ENCODE peak calls at places on chromosomes 3 and 15, in seven cellular contexts. One of them, this sample, is unnamed.

GRCh38 chr3:38039101-38039898 is at the start of gene DLEC1:
- DNase-seq in cardiac muscle cell: peak; percentile 51
- DNase-seq in BJ: no peak
- DNase-seq in SHP77: no peak
- DNase-seq in NK-92 treated with Interleukin-12 subunit alpha and Interleukin-12 subunit beta, amount 100 ng/mL, for 24 hours: peak; percentile 8
- DNase-seq in CD8-positive, alpha-beta memory T cell: peak; percentile 84
- DNase-seq in HFFc6: peak; percentile 51
- DNase-seq in this sample: peak; percentile 75

GRCh38 chr3:65672876-65673815 is 365.6 kb downstream of the MAGI1 start:
- DNase-seq in HFFc6: peak; percentile 21
- DNase-seq in CD8-positive, alpha-beta memory T cell: no peak
- DNase-seq in BJ: no peak
- DNase-seq in NK-92 treated with Interleukin-12 subunit alpha and Interleukin-12 subunit beta, amount 100 ng/mL, for 24 hours: peak; percentile 0
- DNase-seq in cardiac muscle cell: peak; percentile 75
- DNase-seq in SHP77: peak; percentile 1
- DNase-seq in this sample: no peak

GRCh38 chr3:184726497-184726896 is 14.6 kb upstream of the MAGEF1 start:
- DNase-seq in HFFc6: no peak
- DNase-seq in SHP77: no peak
- DNase-seq in CD8-positive, alpha-beta memory T cell: no peak
- DNase-seq in BJ: no peak
- DNase-seq in cardiac muscle cell: no peak
- DNase-seq in NK-92 treated with Interleukin-12 subunit alpha and Interleukin-12 subunit beta, amount 100 ng/mL, for 24 hours: no peak
- DNase-seq in this sample: no peak

GRCh38 chr3:67509471-67510075 is 144.8 kb downstream of the SUCLG2 start:
- DNase-seq in HFFc6: no peak
- DNase-seq in BJ: no peak
- DNase-seq in NK-92 treated with Interleukin-12 subunit alpha and Interleukin-12 subunit beta, amount 100 ng/mL, for 24 hours: no peak
- DNase-seq in cardiac muscle cell: no peak
- DNase-seq in CD8-positive, alpha-beta memory T cell: no peak
- DNase-seq in SHP77: no peak
- DNase-seq in this sample: no peak

GRCh38 chr15:39787479-39787878 is 4.8 kb upstream of the FSIP1 start:
- DNase-seq in CD8-positive, alpha-beta memory T cell: no peak
- DNase-seq in cardiac muscle cell: no peak
- DNase-seq in HFFc6: no peak
- DNase-seq in BJ: no peak
- DNase-seq in SHP77: no peak
- DNase-seq in NK-92 treated with Interleukin-12 subunit alpha and Interleukin-12 subunit beta, amount 100 ng/mL, for 24 hours: no peak
- DNase-seq in this sample: no peak

GRCh38 chr15:91472316-91472756 is 372.3 kb downstream of the SV2B start:
- DNase-seq in HFFc6: no peak
- DNase-seq in cardiac muscle cell: no peak
- DNase-seq in NK-92 treated with Interleukin-12 subunit alpha and Interleukin-12 subunit beta, amount 100 ng/mL, for 24 hours: no peak
- DNase-seq in BJ: no peak
- DNase-seq in SHP77: no peak
- DNase-seq in CD8-positive, alpha-beta memory T cell: peak; percentile 54
- DNase-seq in this sample: no peak

GRCh38 chr15:69807752-69808151 is 290.0 kb downstream of the TLE3 start:
- DNase-seq in CD8-positive, alpha-beta memory T cell: no peak
- DNase-seq in HFFc6: peak; percentile 18
- DNase-seq in cardiac muscle cell: no peak
- DNase-seq in BJ: no peak
- DNase-seq in NK-92 treated with Interleukin-12 subunit alpha and Interleukin-12 subunit beta, amount 100 ng/mL, for 24 hours: peak; percentile 16
- DNase-seq in SHP77: no peak
- DNase-seq in this sample: no peak

GRCh38 chr15:63344737-63345390 is 36.8 kb downstream of the CA12 start:
- DNase-seq in cardiac muscle cell: no peak
- DNase-seq in HFFc6: peak; percentile 73
- DNase-seq in SHP77: no peak
- DNase-seq in CD8-positive, alpha-beta memory T cell: no peak
- DNase-seq in NK-92 treated with Interleukin-12 subunit alpha and Interleukin-12 subunit beta, amount 100 ng/mL, for 24 hours: peak; percentile 7
- DNase-seq in BJ: no peak
- DNase-seq in this sample: no peak

GRCh38 chr3:178714971-178715832 is 179.0 kb downstream of the KCNMB2 start:
- DNase-seq in SHP77: no peak
- DNase-seq in BJ: no peak
- DNase-seq in NK-92 treated with Interleukin-12 subunit alpha and Interleukin-12 subunit beta, amount 100 ng/mL, for 24 hours: no peak
- DNase-seq in HFFc6: no peak
- DNase-seq in CD8-positive, alpha-beta memory T cell: no peak
- DNase-seq in cardiac muscle cell: no peak
- DNase-seq in this sample: no peak

GRCh38 chr3:53347261-53348064 is at the start of gene DCP1A:
- DNase-seq in CD8-positive, alpha-beta memory T cell: peak; percentile 95
- DNase-seq in NK-92 treated with Interleukin-12 subunit alpha and Interleukin-12 subunit beta, amount 100 ng/mL, for 24 hours: peak; percentile 82
- DNase-seq in BJ: peak; percentile 71
- DNase-seq in cardiac muscle cell: peak; percentile 97
- DNase-seq in HFFc6: peak; percentile 93
- DNase-seq in SHP77: peak; percentile 93
- DNase-seq in this sample: peak; percentile 97

GRCh38 chr15:52481915-52482314 is 46.8 kb downstream of the MYO5A start:
- DNase-seq in NK-92 treated with Interleukin-12 subunit alpha and Interleukin-12 subunit beta, amount 100 ng/mL, for 24 hours: no peak
- DNase-seq in SHP77: no peak
- DNase-seq in CD8-positive, alpha-beta memory T cell: peak; percentile 87
- DNase-seq in HFFc6: peak; percentile 86
- DNase-seq in BJ: peak; percentile 56
- DNase-seq in cardiac muscle cell: no peak
- DNase-seq in this sample: peak; percentile 33

GRCh38 chr15:77546050-77546501 is 86.6 kb downstream of the LINGO1 start:
- DNase-seq in cardiac muscle cell: peak; percentile 64
- DNase-seq in HFFc6: peak; percentile 63
- DNase-seq in CD8-positive, alpha-beta memory T cell: no peak
- DNase-seq in SHP77: no peak
- DNase-seq in NK-92 treated with Interleukin-12 subunit alpha and Interleukin-12 subunit beta, amount 100 ng/mL, for 24 hours: peak; percentile 42
- DNase-seq in BJ: no peak
- DNase-seq in this sample: no peak

GRCh38 chr3:113953677-113954076 is 5.9 kb downstream of the ZDHHC23 start:
- DNase-seq in NK-92 treated with Interleukin-12 subunit alpha and Interleukin-12 subunit beta, amount 100 ng/mL, for 24 hours: no peak
- DNase-seq in SHP77: no peak
- DNase-seq in cardiac muscle cell: no peak
- DNase-seq in BJ: no peak
- DNase-seq in CD8-positive, alpha-beta memory T cell: no peak
- DNase-seq in HFFc6: no peak
- DNase-seq in this sample: no peak

GRCh38 chr3:114872588-114872987 is 274.5 kb downstream of the ZBTB20 start:
- DNase-seq in SHP77: no peak
- DNase-seq in NK-92 treated with Interleukin-12 subunit alpha and Interleukin-12 subunit beta, amount 100 ng/mL, for 24 hours: no peak
- DNase-seq in cardiac muscle cell: no peak
- DNase-seq in BJ: no peak
- DNase-seq in CD8-positive, alpha-beta memory T cell: no peak
- DNase-seq in HFFc6: no peak
- DNase-seq in this sample: no peak

GRCh38 chr15:49313650-49314049 is 109.4 kb upstream of the FGF7 start:
- DNase-seq in CD8-positive, alpha-beta memory T cell: no peak
- DNase-seq in NK-92 treated with Interleukin-12 subunit alpha and Interleukin-12 subunit beta, amount 100 ng/mL, for 24 hours: no peak
- DNase-seq in cardiac muscle cell: no peak
- DNase-seq in HFFc6: peak; percentile 82
- DNase-seq in SHP77: no peak
- DNase-seq in BJ: peak; percentile 78
- DNase-seq in this sample: no peak

GRCh38 chr3:141455603-141456327 is 31.1 kb upstream of the RASA2 start:
- DNase-seq in NK-92 treated with Interleukin-12 subunit alpha and Interleukin-12 subunit beta, amount 100 ng/mL, for 24 hours: no peak
- DNase-seq in BJ: no peak
- DNase-seq in HFFc6: no peak
- DNase-seq in cardiac muscle cell: no peak
- DNase-seq in CD8-positive, alpha-beta memory T cell: no peak
- DNase-seq in SHP77: no peak
- DNase-seq in this sample: no peak

GRCh38 chr3:43259626-43260025 is 26.7 kb upstream of the SNRK start:
- DNase-seq in cardiac muscle cell: no peak
- DNase-seq in HFFc6: no peak
- DNase-seq in CD8-positive, alpha-beta memory T cell: no peak
- DNase-seq in NK-92 treated with Interleukin-12 subunit alpha and Interleukin-12 subunit beta, amount 100 ng/mL, for 24 hours: no peak
- DNase-seq in BJ: no peak
- DNase-seq in SHP77: no peak
- DNase-seq in this sample: no peak

GRCh38 chr15:56468271-56468912 is 3.5 kb upstream of the MNS1 start:
- DNase-seq in HFFc6: no peak
- DNase-seq in NK-92 treated with Interleukin-12 subunit alpha and Interleukin-12 subunit beta, amount 100 ng/mL, for 24 hours: no peak
- DNase-seq in SHP77: no peak
- DNase-seq in cardiac muscle cell: no peak
- DNase-seq in CD8-positive, alpha-beta memory T cell: peak; percentile 11
- DNase-seq in BJ: no peak
- DNase-seq in this sample: no peak

GRCh38 chr3:133600682-133601081 is 27.2 kb downstream of the CDV3 start:
- DNase-seq in NK-92 treated with Interleukin-12 subunit alpha and Interleukin-12 subunit beta, amount 100 ng/mL, for 24 hours: no peak
- DNase-seq in CD8-positive, alpha-beta memory T cell: no peak
- DNase-seq in cardiac muscle cell: no peak
- DNase-seq in HFFc6: no peak
- DNase-seq in BJ: no peak
- DNase-seq in SHP77: no peak
- DNase-seq in this sample: no peak

GRCh38 chr3:55522077-55522476 is 35.0 kb upstream of the WNT5A start:
- DNase-seq in SHP77: no peak
- DNase-seq in NK-92 treated with Interleukin-12 subunit alpha and Interleukin-12 subunit beta, amount 100 ng/mL, for 24 hours: no peak
- DNase-seq in HFFc6: no peak
- DNase-seq in BJ: no peak
- DNase-seq in CD8-positive, alpha-beta memory T cell: no peak
- DNase-seq in cardiac muscle cell: no peak
- DNase-seq in this sample: no peak

GRCh38 chr3:96814581-96815567 is at the start of gene EPHA6:
- DNase-seq in HFFc6: no peak
- DNase-seq in cardiac muscle cell: peak; percentile 15
- DNase-seq in NK-92 treated with Interleukin-12 subunit alpha and Interleukin-12 subunit beta, amount 100 ng/mL, for 24 hours: no peak
- DNase-seq in CD8-positive, alpha-beta memory T cell: no peak
- DNase-seq in BJ: no peak
- DNase-seq in SHP77: no peak
- DNase-seq in this sample: no peak

GRCh38 chr3:44353355-44353924 is 14.9 kb downstream of the TCAIM start:
- DNase-seq in SHP77: no peak
- DNase-seq in BJ: no peak
- DNase-seq in CD8-positive, alpha-beta memory T cell: no peak
- DNase-seq in NK-92 treated with Interleukin-12 subunit alpha and Interleukin-12 subunit beta, amount 100 ng/mL, for 24 hours: no peak
- DNase-seq in cardiac muscle cell: no peak
- DNase-seq in HFFc6: no peak
- DNase-seq in this sample: no peak

GRCh38 chr15:25347707-25348106 is 91.1 kb downstream of the UBE3A start:
- DNase-seq in SHP77: no peak
- DNase-seq in BJ: no peak
- DNase-seq in cardiac muscle cell: no peak
- DNase-seq in CD8-positive, alpha-beta memory T cell: no peak
- DNase-seq in NK-92 treated with Interleukin-12 subunit alpha and Interleukin-12 subunit beta, amount 100 ng/mL, for 24 hours: no peak
- DNase-seq in HFFc6: no peak
- DNase-seq in this sample: no peak

GRCh38 chr15:52261026-52261425 is 34.6 kb downstream of the MYO5C start:
- DNase-seq in CD8-positive, alpha-beta memory T cell: no peak
- DNase-seq in SHP77: no peak
- DNase-seq in cardiac muscle cell: no peak
- DNase-seq in BJ: no peak
- DNase-seq in HFFc6: no peak
- DNase-seq in NK-92 treated with Interleukin-12 subunit alpha and Interleukin-12 subunit beta, amount 100 ng/mL, for 24 hours: no peak
- DNase-seq in this sample: no peak

This sample was measured in T-helper 17 cell.